ENCODE peak calls at places on chromosomes 13 and 19, in six cellular contexts. W, B, H, Y, X and Q are unnamed samples.

GRCh38 chr13:27131202-27131623 is 40.4 kb downstream of the USP12 start:
- DNase-seq in W (no peak), B (no peak), H (no peak), Y (peak), X (peak), Q (no peak)

GRCh38 chr19:5205937-5206750 is 134.5 kb downstream of the PTPRS start:
- DNase-seq in W (no peak), B (no peak), H (no peak), Y (no peak), X (no peak), Q (no peak)

GRCh38 chr19:50496189-50497029 is 14.6 kb downstream of the JOSD2 start:
- DNase-seq in W (no peak), B (no peak), H (no peak), Y (no peak), X (no peak), Q (no peak)

GRCh38 chr13:32881074-32881791 is 135.0 kb upstream of the KL start:
- DNase-seq in W (no peak), B (no peak), H (peak), Y (no peak), X (no peak), Q (no peak)

GRCh38 chr19:19613456-19613855 is 5.0 kb downstream of the PBX4 start:
- DNase-seq in W (no peak), B (no peak), H (no peak), Y (no peak), X (no peak), Q (no peak)

GRCh38 chr13:109331898-109332297 is 454.5 kb downstream of the IRS2 start:
- DNase-seq in W (no peak), B (no peak), H (no peak), Y (no peak), X (no peak), Q (no peak)

GRCh38 chr19:7545904-7546303 is 10.4 kb downstream of the PNPLA6 start:
- DNase-seq in W (no peak), B (no peak), H (peak), Y (no peak), X (peak), Q (no peak)

GRCh38 chr19:23823952-23824389 is 65.3 kb upstream of the ZNF681 start:
- DNase-seq in W (no peak), B (no peak), H (peak), Y (no peak), X (peak), Q (no peak)

GRCh38 chr13:48446454-48446853 is 33.5 kb upstream of the LPAR6 start:
- DNase-seq in W (no peak), B (no peak), H (no peak), Y (peak), X (no peak), Q (no peak)

GRCh38 chr19:46963093-46963734 is 56.4 kb upstream of the NPAS1 start:
- DNase-seq in W (peak), B (no peak), H (no peak), Y (peak), X (no peak), Q (no peak)

GRCh38 chr13:24642236-24642635 is 38.0 kb upstream of the ATP12A start:
- DNase-seq in W (no peak), B (no peak), H (no peak), Y (no peak), X (no peak), Q (no peak)

GRCh38 chr13:27339299-27339698 is 68.7 kb downstream of the RASL11A start:
- DNase-seq in W (no peak), B (no peak), H (no peak), Y (peak), X (peak), Q (no peak)

GRCh38 chr13:75704194-75704941 is 68.2 kb downstream of the LMO7 start:
- DNase-seq in W (no peak), B (no peak), H (no peak), Y (peak), X (no peak), Q (no peak)

GRCh38 chr19:35959040-35959967 is 23.1 kb downstream of the LRFN3 start:
- DNase-seq in W (no peak), B (no peak), H (no peak), Y (no peak), X (peak), Q (no peak)